ENCODE peak calls at places on chromosomes 3 and 15, in eight cellular contexts. D, H, K, I, Q, X, F and A are unnamed samples.

GRCh38 chr3:130892759-130893239 is 1.1 kb upstream of the ATP2C1 start:
- DNase-seq in I (peak), X (peak), Q (peak), D (peak), F (peak), K (peak), H (peak), A (peak)

GRCh38 chr3:61946925-61947324 is 385.6 kb downstream of the PTPRG start:
- DNase-seq in I (no peak), H (no peak), D (no peak), X (no peak), K (peak), Q (no peak), F (no peak), A (no peak)

GRCh38 chr3:30258426-30259392 is 347.7 kb upstream of the TGFBR2 start:
- DNase-seq in H (peak), X (peak), D (no peak), I (no peak), Q (no peak), F (peak), K (peak), A (no peak)

GRCh38 chr3:104878395-104878794 is 488.3 kb upstream of the ALCAM start:
- DNase-seq in K (no peak), F (no peak), D (no peak), I (no peak), X (no peak), Q (no peak), H (no peak), A (no peak)

GRCh38 chr3:63876260-63876659 is 12.6 kb downstream of the ATXN7 start:
- DNase-seq in Q (no peak), I (no peak), K (no peak), F (no peak), X (no peak), D (no peak), H (no peak), A (no peak)

GRCh38 chr3:48004694-48005093 is 11.5 kb downstream of the MAP4 start:
- DNase-seq in H (no peak), F (no peak), I (no peak), K (no peak), Q (no peak), D (no peak), X (no peak), A (no peak)

GRCh38 chr3:130997291-130997690 is 29.3 kb downstream of the ASTE1 start:
- DNase-seq in X (no peak), F (no peak), I (no peak), Q (no peak), D (no peak), K (no peak), H (no peak), A (no peak)

GRCh38 chr3:138681463-138682215 is 73.1 kb downstream of the FAIM start:
- DNase-seq in X (no peak), Q (no peak), D (no peak), H (no peak), I (no peak), F (no peak), K (no peak), A (no peak)

GRCh38 chr3:138442433-138442832 is 8.0 kb downstream of the ESYT3 start:
- DNase-seq in I (no peak), D (no peak), H (no peak), F (peak), X (peak), K (no peak), Q (no peak), A (peak)

GRCh38 chr3:14899993-14900618 is 47.3 kb upstream of the NR2C2 start:
- DNase-seq in Q (no peak), F (no peak), K (peak), I (no peak), X (no peak), H (peak), D (no peak), A (peak)

GRCh38 chr15:51253385-51253784 is 85.0 kb downstream of the CYP19A1 start:
- DNase-seq in X (no peak), Q (no peak), D (no peak), I (no peak), F (no peak), K (no peak), H (no peak), A (no peak)

GRCh38 chr3:152469238-152470025 is 200.7 kb downstream of the MBNL1 start:
- DNase-seq in I (no peak), K (no peak), Q (no peak), F (no peak), X (no peak), H (no peak), D (no peak), A (no peak)

GRCh38 chr3:38130631-38131065 is 6.3 kb downstream of the ACAA1 start:
- DNase-seq in F (no peak), D (no peak), I (no peak), X (no peak), K (no peak), Q (no peak), H (no peak), A (no peak)

GRCh38 chr3:42229942-42230688 is 35.9 kb downstream of the CCK start:
- DNase-seq in D (no peak), I (no peak), X (peak), H (peak), K (peak), Q (no peak), F (peak), A (peak)

GRCh38 chr15:94312946-94313345 is 81.6 kb downstream of the MCTP2 start:
- DNase-seq in H (no peak), Q (no peak), F (no peak), K (no peak), D (no peak), I (no peak), X (peak), A (no peak)

GRCh38 chr15:80789296-80789695 is 10.1 kb downstream of the CEMIP start:
- DNase-seq in F (peak), Q (no peak), K (no peak), I (no peak), H (no peak), X (no peak), D (no peak), A (no peak)

GRCh38 chr3:142279965-142280590 is 54.7 kb upstream of the GK5 start:
- DNase-seq in I (peak), X (peak), H (peak), D (peak), F (peak), Q (peak), K (peak), A (peak)

GRCh38 chr15:87681054-87681453 is 575.5 kb downstream of the NTRK3 start:
- DNase-seq in H (no peak), D (no peak), X (no peak), K (no peak), Q (no peak), F (peak), I (no peak), A (no peak)

GRCh38 chr3:179071161-179071568 is 444 bp downstream of the ZMAT3 start:
- DNase-seq in F (peak), H (peak), K (peak), X (peak), D (peak), Q (no peak), I (peak), A (no peak)

GRCh38 chr3:104102386-104102785 is 1264.3 kb upstream of the ALCAM start:
- DNase-seq in K (peak), I (peak), D (no peak), X (peak), F (peak), Q (no peak), H (peak), A (peak)

GRCh38 chr3:194344012-194344411 is 7.1 kb downstream of the CPN2 start:
- DNase-seq in D (peak), I (peak), Q (peak), X (peak), F (peak), K (peak), H (peak), A (peak)

GRCh38 chr3:35184775-35185174 is 454.6 kb upstream of the ARPP21 start:
- DNase-seq in I (no peak), K (no peak), Q (no peak), X (no peak), D (no peak), H (no peak), F (peak), A (no peak)

GRCh38 chr3:31423522-31423921 is 109.2 kb upstream of the STT3B start:
- DNase-seq in D (no peak), I (no peak), Q (no peak), F (peak), H (no peak), X (peak), K (no peak), A (peak)

GRCh38 chr15:45630958-45631691 is 3.7 kb upstream of the SQOR start:
- DNase-seq in X (no peak), D (no peak), F (peak), I (no peak), Q (no peak), H (no peak), K (no peak), A (no peak)

GRCh38 chr15:43126358-43126757 is 7.0 kb upstream of the TMEM62 start:
- DNase-seq in H (no peak), D (no peak), X (no peak), F (no peak), Q (no peak), K (no peak), I (no peak), A (no peak)

GRCh38 chr3:120688121-120688520 is 6.1 kb upstream of the HGD start:
- DNase-seq in H (no peak), I (peak), D (no peak), X (no peak), F (peak), Q (no peak), K (no peak), A (no peak)

GRCh38 chr3:17087509-17087908 is 202.8 kb downstream of the PLCL2 start:
- DNase-seq in Q (no peak), D (no peak), X (no peak), F (no peak), K (no peak), H (no peak), I (no peak), A (no peak)

GRCh38 chr15:74783072-74783807 is 1.4 kb downstream of the CSK start:
- DNase-seq in I (no peak), H (no peak), F (peak), Q (no peak), X (peak), K (no peak), D (no peak), A (no peak)

GRCh38 chr3:80244390-80244789 is 476.6 kb upstream of the ROBO1 start:
- DNase-seq in Q (no peak), X (no peak), I (no peak), F (no peak), D (no peak), H (no peak), K (no peak), A (no peak)

GRCh38 chr3:195451373-195452000 is 8.7 kb upstream of the ACAP2 start:
- DNase-seq in Q (no peak), H (peak), F (no peak), D (no peak), I (no peak), X (no peak), K (no peak), A (no peak)

GRCh38 chr3:113272369-113272748 is 61.0 kb downstream of the BOC start:
- DNase-seq in X (no peak), D (no peak), H (no peak), K (no peak), F (no peak), Q (no peak), I (no peak), A (no peak)

GRCh38 chr3:134562055-134562454 is 76.2 kb downstream of the CEP63 start:
- DNase-seq in D (no peak), F (no peak), I (no peak), Q (no peak), K (no peak), H (no peak), X (no peak), A (no peak)